ENCODE peak calls at places on chromosome 4, in seven cellular contexts. P, Y, H, X, E, T and I are unnamed samples.

GRCh38 chr4:10184051-10184450 is 67.5 kb upstream of the WDR1 start:
- DNase-seq in P (no peak), Y (no peak), H (peak), X (no peak), E (peak), T (no peak), I (no peak)

GRCh38 chr4:85741921-85742591 is 267.1 kb downstream of the ARHGAP24 start:
- DNase-seq in P (no peak), Y (no peak), H (no peak), X (no peak), E (no peak), T (peak), I (no peak)

GRCh38 chr4:13984996-13985780 is 357.7 kb upstream of the BOD1L1 start:
- DNase-seq in P (no peak), Y (peak), H (peak), X (peak), E (peak), T (no peak), I (no peak)

GRCh38 chr4:168259096-168259495 is 59.5 kb downstream of the DDX60 start:
- DNase-seq in P (no peak), Y (no peak), H (no peak), X (no peak), E (no peak), T (no peak), I (no peak)

GRCh38 chr4:153274967-153275366 is 69.5 kb upstream of the MND1 start:
- DNase-seq in P (no peak), Y (peak), H (no peak), X (no peak), E (no peak), T (no peak), I (no peak)

GRCh38 chr4:148962539-148963290 is 520.5 kb upstream of the NR3C2 start:
- DNase-seq in P (no peak), Y (peak), H (peak), X (no peak), E (peak), T (no peak), I (no peak)

GRCh38 chr4:94516067-94516466 is 64.3 kb downstream of the PDLIM5 start:
- DNase-seq in P (no peak), Y (peak), H (peak), X (no peak), E (peak), T (no peak), I (no peak)

GRCh38 chr4:147019061-147019460 is 73.4 kb upstream of the TTC29 start:
- DNase-seq in P (peak), Y (peak), H (peak), X (peak), E (peak), T (no peak), I (peak)

GRCh38 chr4:112038861-112039260 is 106.4 kb upstream of the FAM241A start:
- DNase-seq in P (no peak), Y (peak), H (peak), X (no peak), E (peak), T (no peak), I (no peak)

GRCh38 chr4:182808673-182809416 is 108.3 kb downstream of the DCTD start:
- DNase-seq in P (no peak), Y (peak), H (peak), X (peak), E (peak), T (no peak), I (no peak)

GRCh38 chr4:80006935-80007744 is 65.9 kb downstream of the ANTXR2 start:
- DNase-seq in P (no peak), Y (peak), H (no peak), X (no peak), E (no peak), T (no peak), I (no peak)

GRCh38 chr4:186743261-186743660 is 19.6 kb upstream of the FAT1 start:
- DNase-seq in P (no peak), Y (no peak), H (no peak), X (no peak), E (peak), T (no peak), I (no peak)

GRCh38 chr4:47525154-47525819 is 40.2 kb downstream of the ATP10D start:
- DNase-seq in P (no peak), Y (peak), H (peak), X (peak), E (peak), T (no peak), I (peak)

GRCh38 chr4:164989464-164989863 is 12.0 kb upstream of the TRIM61 start:
- DNase-seq in P (no peak), Y (no peak), H (no peak), X (no peak), E (no peak), T (no peak), I (no peak)

GRCh38 chr4:16206848-16207247 is 19.4 kb downstream of the TAPT1 start:
- DNase-seq in P (no peak), Y (no peak), H (no peak), X (no peak), E (peak), T (no peak), I (no peak)

GRCh38 chr4:8709050-8709728 is 116.6 kb downstream of the CPZ start:
- DNase-seq in P (no peak), Y (no peak), H (no peak), X (no peak), E (no peak), T (no peak), I (no peak)

GRCh38 chr4:112145820-112146813 is 863 bp downstream of the FAM241A start:
- DNase-seq in P (peak), Y (peak), H (peak), X (no peak), E (peak), T (no peak), I (no peak)

GRCh38 chr4:101689220-101689619 is 101.3 kb upstream of the BANK1 start:
- DNase-seq in P (no peak), Y (no peak), H (no peak), X (no peak), E (no peak), T (no peak), I (no peak)

GRCh38 chr4:90174622-90175023 is 47.4 kb downstream of the CCSER1 start:
- DNase-seq in P (no peak), Y (no peak), H (no peak), X (no peak), E (no peak), T (no peak), I (peak)

GRCh38 chr4:1116837-1117236 is 3.5 kb upstream of the RNF212 start:
- DNase-seq in P (no peak), Y (peak), H (no peak), X (no peak), E (peak), T (no peak), I (no peak)

GRCh38 chr4:77701111-77701510 is 95.5 kb downstream of the CXCL13 start:
- DNase-seq in P (no peak), Y (no peak), H (no peak), X (no peak), E (no peak), T (no peak), I (no peak)

GRCh38 chr4:182089326-182089725 is 153.9 kb upstream of the TENM3 start:
- DNase-seq in P (no peak), Y (no peak), H (peak), X (no peak), E (peak), T (no peak), I (peak)

GRCh38 chr4:36532670-36533373 is 251.4 kb downstream of the DTHD1 start:
- DNase-seq in P (no peak), Y (peak), H (no peak), X (no peak), E (no peak), T (no peak), I (no peak)

GRCh38 chr4:125891597-125892258 is 577.0 kb downstream of the FAT4 start:
- DNase-seq in P (no peak), Y (peak), H (peak), X (peak), E (peak), T (no peak), I (no peak)

GRCh38 chr4:105050896-105051295 is 95.8 kb upstream of the TET2 start:
- DNase-seq in P (no peak), Y (peak), H (no peak), X (no peak), E (peak), T (no peak), I (no peak)

GRCh38 chr4:157792716-157793115 is 380.1 kb downstream of the GASK1B start:
- DNase-seq in P (no peak), Y (peak), H (no peak), X (no peak), E (no peak), T (no peak), I (no peak)

GRCh38 chr4:161320377-161320776 is 843.4 kb downstream of the FSTL5 start:
- DNase-seq in P (peak), Y (peak), H (peak), X (no peak), E (peak), T (no peak), I (peak)

GRCh38 chr4:54277691-54278090 is 48.6 kb downstream of the PDGFRA start:
- DNase-seq in P (no peak), Y (peak), H (peak), X (peak), E (peak), T (no peak), I (no peak)